ENCODE peak calls at places on chromosomes 6 and 20, in four cellular contexts. J is psoas muscle, C is foreskin fibroblast, D is spleen. S is an unnamed sample.

GRCh38 chr6:7998103-7998725 is 66.0 kb downstream of the BLOC1S5 start:
- DNase-seq in J (no peak), C (peak), D (no peak), S (peak)

GRCh38 chr20:40938020-40938419 is 90.6 kb upstream of the TOP1 start:
- DNase-seq in J (no peak), C (no peak), D (no peak), S (no peak)

GRCh38 chr6:35583893-35584688 is 71.4 kb upstream of the TULP1 start:
- DNase-seq in J (no peak), C (peak), D (no peak), S (peak)

GRCh38 chr6:35185302-35185681 is 28.5 kb upstream of the SCUBE3 start:
- DNase-seq in J (peak), C (peak), D (no peak), S (peak)

GRCh38 chr20:36856691-36857635 is 19.0 kb upstream of the TLDC2 start:
- DNase-seq in J (no peak), C (peak), D (peak), S (no peak)

GRCh38 chr20:44586986-44587980 is 4.9 kb downstream of the PKIG start:
- DNase-seq in J (no peak), C (peak), D (no peak), S (no peak)

GRCh38 chr6:159163901-159164370 is 5.3 kb upstream of the FNDC1 start:
- DNase-seq in J (no peak), C (peak), D (no peak), S (peak)

GRCh38 chr6:116847234-116847633 is 18.4 kb upstream of the GPRC6A start:
- DNase-seq in J (no peak), C (peak), D (no peak), S (peak)

GRCh38 chr6:101208152-101208551 is 185.4 kb upstream of the GRIK2 start:
- DNase-seq in J (no peak), C (no peak), D (no peak), S (no peak)

GRCh38 chr6:113733386-113733785 is 123.8 kb upstream of the MARCKS start:
- DNase-seq in J (no peak), C (peak), D (no peak), S (no peak)

GRCh38 chr20:1391640-1392442 is 1.0 kb downstream of the FKBP1A start:
- DNase-seq in J (peak), C (peak), D (peak), S (peak)

GRCh38 chr6:81792826-81793225 is 40.3 kb upstream of the TENT5A start:
- DNase-seq in J (no peak), C (no peak), D (no peak), S (peak)

GRCh38 chr6:16929814-16930213 is 168.6 kb upstream of the ATXN1 start:
- DNase-seq in J (no peak), C (peak), D (no peak), S (peak)

GRCh38 chr6:170075659-170076223 is 215.1 kb downstream of the DLL1 start:
- DNase-seq in J (no peak), C (no peak), D (peak), S (no peak)

GRCh38 chr6:63441266-63441956 is 121.6 kb upstream of the LGSN start:
- DNase-seq in J (no peak), C (no peak), D (no peak), S (no peak)

GRCh38 chr20:1860446-1860845 is 34.8 kb upstream of the SIRPA start:
- DNase-seq in J (no peak), C (peak), D (no peak), S (peak)

GRCh38 chr6:111068116-111068897 is 19.0 kb upstream of the SLC16A10 start:
- DNase-seq in J (no peak), C (no peak), D (no peak), S (no peak)

GRCh38 chr20:57698867-57699275 is 10.9 kb downstream of the PMEPA1 start:
- DNase-seq in J (no peak), C (no peak), D (no peak), S (no peak)

GRCh38 chr6:53244958-53245357 is 96.3 kb upstream of the GCM1 start:
- DNase-seq in J (no peak), C (no peak), D (peak), S (no peak)

GRCh38 chr6:153167026-153167891 is 36.2 kb upstream of the RGS17 start:
- DNase-seq in J (no peak), C (peak), D (no peak), S (peak)

GRCh38 chr6:153170511-153170910 is 39.4 kb upstream of the RGS17 start:
- DNase-seq in J (no peak), C (peak), D (no peak), S (peak)

GRCh38 chr6:153172815-153173214 is 41.7 kb upstream of the RGS17 start:
- DNase-seq in J (no peak), C (no peak), D (no peak), S (no peak)

GRCh38 chr6:153162646-153163045 is 31.6 kb upstream of the RGS17 start:
- DNase-seq in J (no peak), C (no peak), D (no peak), S (no peak)

DNA sequence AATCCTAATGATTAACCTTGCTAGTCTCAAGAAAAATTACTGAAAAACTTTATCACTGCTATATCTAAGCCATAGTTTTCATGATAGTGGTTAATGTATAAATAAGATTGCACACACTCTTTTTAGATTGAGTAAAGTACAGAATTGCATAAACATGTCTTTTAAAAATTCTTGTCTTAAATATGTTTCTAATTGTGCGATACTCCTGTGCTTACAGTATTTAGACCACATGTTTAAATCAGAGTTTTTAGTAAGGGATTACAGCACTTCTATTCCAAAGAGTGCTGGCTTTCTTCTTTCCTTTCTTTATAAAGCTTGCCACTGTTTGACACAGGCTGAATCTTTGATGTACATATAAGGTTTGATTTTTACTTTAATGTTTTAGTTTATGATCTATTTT is 36.8 kb upstream of the RGS17 start:
- DNase-seq in J (no peak), C (no peak), D (no peak), S (no peak)
- H3K4me3 ChIP-seq in J (no peak), C (no peak), D (no peak), S (no peak)

DNA sequence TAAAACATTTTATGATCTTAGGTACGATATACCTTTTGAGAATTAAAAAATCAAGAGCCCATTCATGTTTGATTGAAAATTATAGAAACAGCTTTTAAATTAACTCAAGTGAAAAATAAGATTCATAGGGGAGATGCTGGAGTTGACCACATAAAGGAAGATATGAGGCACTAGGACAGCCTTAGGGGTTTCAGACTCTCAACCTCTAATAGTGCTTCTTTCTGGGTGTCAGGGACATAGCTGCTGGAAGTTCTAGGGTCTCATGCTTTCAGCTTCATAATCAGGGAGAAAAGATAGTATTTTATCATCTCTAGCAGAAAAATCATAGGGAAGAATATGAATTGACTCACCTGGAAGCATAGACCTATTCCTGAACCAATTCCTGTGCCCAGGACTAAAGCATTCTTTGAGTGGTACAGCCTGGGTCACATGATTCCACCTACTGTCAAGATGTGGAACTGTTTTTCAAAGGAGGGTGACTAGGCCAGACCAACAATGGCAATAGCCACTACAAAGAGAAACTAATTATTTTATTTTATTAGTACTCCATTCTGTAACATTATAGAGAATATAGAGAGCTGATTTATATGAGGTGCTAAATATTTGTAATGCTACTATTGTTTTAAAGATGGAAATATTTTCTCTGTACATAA is 27.8 kb upstream of the CENPW start:
- DNase-seq in J (no peak), C (peak), D (no peak), S (no peak)
- TF ChIP-seq CTCF in J (no peak), C (peak), D (no peak), S (peak)

DNA sequence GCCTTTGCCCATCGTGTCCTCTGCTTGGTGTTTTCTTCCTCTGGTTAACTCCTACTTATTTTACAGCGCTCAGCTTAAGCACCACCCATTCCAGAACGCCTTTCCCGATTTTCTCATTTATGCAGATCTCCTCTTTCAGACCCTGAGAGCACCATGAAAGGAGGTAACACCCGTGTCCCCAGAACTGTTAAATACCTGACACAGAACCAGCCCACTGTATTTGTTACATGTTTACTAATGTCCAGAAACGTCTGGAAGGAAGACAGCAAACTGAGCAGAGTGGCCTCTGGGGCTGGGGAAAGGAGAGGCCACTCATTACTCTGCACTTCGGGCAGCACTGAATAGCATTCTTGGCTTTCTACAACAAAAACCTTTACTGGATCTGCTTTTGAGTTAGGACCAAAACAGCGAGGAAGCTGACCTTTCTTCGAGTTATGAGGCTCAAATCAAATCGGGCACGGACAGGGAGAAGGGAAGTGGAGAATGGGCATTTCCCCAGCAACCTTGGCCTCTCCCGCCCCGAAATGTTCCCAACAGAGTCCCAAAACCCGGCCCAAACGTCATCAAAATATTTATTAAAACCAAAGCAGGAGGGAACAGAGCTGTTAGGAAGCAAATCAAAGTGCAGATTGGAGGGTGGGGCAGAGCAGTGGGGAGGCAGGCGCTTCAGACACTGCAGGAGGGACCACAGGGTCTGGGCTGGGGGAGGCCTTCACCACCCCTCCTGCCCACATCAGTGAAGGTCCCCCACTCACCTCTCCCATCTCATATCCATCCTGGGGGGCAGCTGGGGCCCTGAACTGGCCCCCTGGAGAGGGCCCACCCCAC is 1.1 kb upstream of the NECAB3 start:
- DNase-seq in J (peak), C (no peak), D (no peak), S (no peak)
- H3K4me3 ChIP-seq in J (peak), C (peak), D (peak), S (peak)

DNA sequence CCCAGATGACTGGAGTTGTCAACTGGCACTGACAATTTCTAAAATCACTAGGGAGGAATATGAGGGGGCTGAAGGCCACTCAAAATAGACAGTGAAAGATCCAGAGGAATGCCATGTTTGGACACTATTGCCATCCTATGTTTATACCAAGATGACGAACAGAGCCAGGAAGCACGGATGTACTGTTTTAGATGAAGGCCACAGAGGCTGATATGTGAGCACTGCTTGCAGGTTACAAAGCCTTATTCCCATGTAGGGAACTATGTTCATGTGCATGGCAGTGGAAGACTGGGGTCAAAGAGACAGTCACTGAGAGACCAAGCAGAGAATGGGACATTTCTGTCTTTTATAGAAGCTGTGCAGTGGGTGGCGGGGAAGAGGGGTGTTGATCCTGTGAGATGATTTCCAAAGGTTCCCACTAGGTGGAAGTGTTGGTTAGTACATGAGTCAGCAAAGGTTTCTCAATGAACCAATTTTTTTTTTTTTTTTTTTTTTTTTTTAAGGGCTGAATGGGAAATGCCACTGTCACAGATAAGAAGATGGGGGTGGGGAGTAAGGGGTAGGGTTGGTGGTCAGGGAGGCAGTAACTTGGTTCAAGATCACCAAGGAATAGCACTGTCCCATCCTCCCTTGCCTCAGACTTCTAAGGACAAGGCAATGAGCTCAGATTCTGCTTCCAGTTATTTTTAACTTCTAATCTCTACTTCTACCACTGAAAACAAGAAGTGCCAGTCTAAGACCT is 46.7 kb upstream of the MOCS1 start:
- DNase-seq in J (no peak), C (peak), D (no peak), S (peak)
- TF ChIP-seq CTCF in J (peak), C (peak), D (peak), S (peak)

GRCh38 chr20:11982289-11982957 is 64.7 kb downstream of the BTBD3 start:
- DNase-seq in J (no peak), C (no peak), D (no peak), S (no peak)
- H3K4me3 ChIP-seq in J (no peak), C (no peak), D (no peak), S (no peak)

GRCh38 chr6:77124604-77125003 is 338.7 kb downstream of the HTR1B start:
- DNase-seq in J (no peak), C (peak), D (no peak), S (peak)
- TF ChIP-seq CTCF in J (no peak), C (peak), D (no peak), S (peak)

GRCh38 chr6:162123797-162124196 is 603.8 kb downstream of the PRKN start:
- DNase-seq in J (no peak), C (peak), D (no peak), S (no peak)
- H3K4me3 ChIP-seq in J (no peak), C (no peak), D (no peak), S (no peak)

GRCh38 chr6:33987531-33988021 is 158.3 kb downstream of the GRM4 start:
- DNase-seq in J (no peak), C (no peak), D (peak), S (no peak)
- TF ChIP-seq CTCF in J (no peak), C (no peak), D (no peak), S (no peak)

DNA sequence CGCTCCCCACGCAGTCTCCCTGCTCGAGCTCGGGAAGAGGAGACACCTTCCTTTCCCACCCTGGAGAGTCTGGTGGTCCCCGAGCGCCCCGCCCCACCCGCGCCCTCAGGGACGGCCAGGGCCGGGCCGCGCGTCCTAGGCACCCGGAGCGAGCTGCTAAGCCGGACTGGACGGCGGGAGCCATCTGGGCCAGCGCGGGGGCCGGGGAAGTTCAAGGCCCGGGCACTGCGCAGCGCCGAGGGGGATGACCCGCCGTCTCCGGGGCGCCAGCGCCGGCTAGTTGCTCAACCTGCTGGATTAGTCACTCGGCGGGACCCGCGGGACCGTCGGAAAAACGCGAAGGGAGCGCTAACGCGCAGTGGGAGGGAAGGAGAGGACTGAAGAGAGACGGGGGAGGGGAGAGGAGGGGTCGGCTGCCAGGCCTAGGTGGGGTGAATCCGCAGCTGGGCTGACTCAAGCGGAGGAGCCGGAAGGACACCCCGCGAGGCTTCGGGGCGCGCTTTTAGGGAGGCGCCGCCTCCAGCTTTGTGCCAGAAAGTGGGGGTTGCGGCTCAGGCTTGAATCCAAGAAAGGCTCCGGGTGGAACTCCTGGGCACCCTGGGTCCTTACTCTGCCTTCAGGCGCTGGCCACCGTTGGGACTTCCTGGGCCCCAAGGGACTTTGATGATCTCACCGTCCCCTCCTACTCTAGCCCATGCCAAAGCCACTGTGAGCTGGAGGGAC is 75.7 kb upstream of the FOXP4 start:
- DNase-seq in J (peak), C (peak), D (no peak), S (peak)
- H3K4me3 ChIP-seq in J (peak), C (no peak), D (peak), S (no peak)

GRCh38 chr6:75124983-75125382 is 80.9 kb downstream of the COL12A1 start:
- DNase-seq in J (no peak), C (no peak), D (no peak), S (no peak)
- TF ChIP-seq CTCF in J (no peak), C (no peak), D (no peak), S (no peak)